ENCODE peak calls at places on chromosomes 6 and 20, in seven cellular contexts. N is mesenchymal stem cell, Q is mesendoderm, J is neuronal stem cell, G is IMR-90, U is H1, X is trophoblast cell. M is an unnamed sample.

GRCh38 chr20:62727584-62728027 is 19.0 kb downstream of the NTSR1 start:
- DNase-seq in N (no peak), Q (no peak), J (no peak), G (no peak), U (no peak), X (no peak), M (no peak)

GRCh38 chr6:151008425-151008824 is 142.9 kb downstream of the MTHFD1L start:
- DNase-seq in N (no peak), Q (no peak), J (no peak), G (no peak), U (no peak), X (no peak), M (no peak)

GRCh38 chr6:17289491-17290106 is 8.4 kb downstream of the RBM24 start:
- DNase-seq in N (no peak), Q (no peak), J (no peak), G (peak), U (no peak), X (peak), M (no peak)

GRCh38 chr20:62311832-62312661 is 9.2 kb downstream of the ADRM1 start:
- DNase-seq in N (no peak), Q (no peak), J (no peak), G (no peak), U (no peak), X (no peak), M (no peak)

GRCh38 chr20:37946946-37947345 is 44.0 kb downstream of the VSTM2L start:
- DNase-seq in N (no peak), Q (no peak), J (no peak), G (no peak), U (no peak), X (no peak), M (peak)

GRCh38 chr20:37395921-37396519 is 50.1 kb downstream of the SRC start:
- DNase-seq in N (peak), Q (peak), J (no peak), G (no peak), U (peak), X (no peak), M (peak)

GRCh38 chr6:112429226-112429625 is 82.1 kb downstream of the RFPL4B start:
- DNase-seq in N (peak), Q (peak), J (no peak), G (peak), U (peak), X (no peak), M (peak)

GRCh38 chr6:87257565-87257964 is 64.8 kb upstream of the SMIM8 start:
- DNase-seq in N (no peak), Q (no peak), J (no peak), G (no peak), U (no peak), X (no peak), M (peak)

GRCh38 chr6:90144396-90144795 is 152.2 kb downstream of the BACH2 start:
- DNase-seq in N (no peak), Q (no peak), J (no peak), G (no peak), U (no peak), X (no peak), M (no peak)

GRCh38 chr20:17735206-17735804 is 35.5 kb downstream of the BANF2 start:
- DNase-seq in N (peak), Q (peak), J (no peak), G (peak), U (no peak), X (peak), M (no peak)

GRCh38 chr6:130303436-130303835 is 62.4 kb upstream of the TMEM200A start:
- DNase-seq in N (no peak), Q (no peak), J (no peak), G (peak), U (no peak), X (no peak), M (no peak)

GRCh38 chr6:71028877-71029252 is 72.0 kb upstream of the B3GAT2 start:
- DNase-seq in N (no peak), Q (peak), J (no peak), G (no peak), U (no peak), X (no peak), M (no peak)

GRCh38 chr6:3690506-3690905 is 61.0 kb downstream of the PXDC1 start:
- DNase-seq in N (no peak), Q (no peak), J (no peak), G (no peak), U (no peak), X (no peak), M (no peak)

GRCh38 chr20:23697947-23698346 is 9.1 kb upstream of the CST4 start:
- DNase-seq in N (no peak), Q (no peak), J (no peak), G (no peak), U (no peak), X (no peak), M (no peak)

GRCh38 chr20:63183422-63184146 is 32.3 kb downstream of the YTHDF1 start:
- DNase-seq in N (peak), Q (peak), J (peak), G (no peak), U (no peak), X (peak), M (peak)

GRCh38 chr20:39038495-39038894 is 76.4 kb downstream of the DHX35 start:
- DNase-seq in N (no peak), Q (no peak), J (no peak), G (no peak), U (no peak), X (no peak), M (no peak)

GRCh38 chr6:158850807-158851115 is 31.6 kb upstream of the EZR start:
- DNase-seq in N (no peak), Q (peak), J (no peak), G (peak), U (no peak), X (no peak), M (no peak)

GRCh38 chr6:121620002-121620740 is 184.7 kb downstream of the GJA1 start:
- DNase-seq in N (no peak), Q (peak), J (no peak), G (no peak), U (no peak), X (no peak), M (peak)

GRCh38 chr6:13495818-13496217 is 8.4 kb upstream of the GFOD1 start:
- DNase-seq in N (no peak), Q (no peak), J (no peak), G (no peak), U (no peak), X (no peak), M (no peak)

GRCh38 chr6:106163446-106163965 is 77.4 kb downstream of the PRDM1 start:
- DNase-seq in N (peak), Q (peak), J (no peak), G (peak), U (no peak), X (no peak), M (peak)

GRCh38 chr20:54257090-54257816 is 49.4 kb downstream of the PFDN4 start:
- DNase-seq in N (no peak), Q (peak), J (no peak), G (peak), U (peak), X (peak), M (no peak)

GRCh38 chr6:72363844-72364740 is 257.8 kb upstream of the KCNQ5 start:
- DNase-seq in N (peak), Q (peak), J (no peak), G (peak), U (no peak), X (peak), M (no peak)

GRCh38 chr6:52509281-52510212 is 67.3 kb downstream of the TRAM2 start:
- DNase-seq in N (no peak), Q (no peak), J (no peak), G (no peak), U (no peak), X (peak), M (no peak)

GRCh38 chr20:59518881-59519706 is 85.2 kb upstream of the PHACTR3 start:
- DNase-seq in N (peak), Q (peak), J (peak), G (peak), U (no peak), X (peak), M (peak)

GRCh38 chr6:42141603-42142117 is 760 bp downstream of the C6orf132 start:
- DNase-seq in N (no peak), Q (peak), J (no peak), G (no peak), U (no peak), X (no peak), M (no peak)

GRCh38 chr6:134730013-134730412 is 219.9 kb downstream of the ALDH8A1 start:
- DNase-seq in N (no peak), Q (peak), J (no peak), G (no peak), U (peak), X (no peak), M (peak)

GRCh38 chr6:26537846-26538571 is at the start of gene HMGN4:
- DNase-seq in N (peak), Q (peak), J (peak), G (peak), U (no peak), X (peak), M (peak)

GRCh38 chr6:36682328-36683144 is 4.0 kb downstream of the CDKN1A start:
- DNase-seq in N (peak), Q (peak), J (no peak), G (no peak), U (no peak), X (peak), M (peak)

GRCh38 chr20:48750941-48751620 is 76.7 kb downstream of the PREX1 start:
- DNase-seq in N (no peak), Q (peak), J (peak), G (no peak), U (peak), X (no peak), M (peak)

GRCh38 chr6:18340781-18341551 is 46.2 kb upstream of the RNF144B start:
- DNase-seq in N (no peak), Q (no peak), J (no peak), G (no peak), U (no peak), X (no peak), M (no peak)

GRCh38 chr6:41697902-41698349 is 37.5 kb downstream of the TFEB start:
- DNase-seq in N (no peak), Q (no peak), J (no peak), G (peak), U (no peak), X (peak), M (no peak)

GRCh38 chr6:132780770-132781371 is 17.6 kb downstream of the SLC18B1 start:
- DNase-seq in N (peak), Q (peak), J (no peak), G (peak), U (no peak), X (no peak), M (no peak)

GRCh38 chr20:24584078-24584477 is 114.6 kb downstream of the SYNDIG1 start:
- DNase-seq in N (no peak), Q (no peak), J (no peak), G (no peak), U (no peak), X (no peak), M (no peak)

GRCh38 chr6:13924949-13925881 is at the start of gene RNF182:
- DNase-seq in N (peak), Q (peak), J (peak), G (no peak), U (no peak), X (no peak), M (no peak)

GRCh38 chr6:105952762-105953700 is 133.1 kb upstream of the PRDM1 start:
- DNase-seq in N (no peak), Q (peak), J (no peak), G (no peak), U (no peak), X (no peak), M (no peak)

GRCh38 chr6:124924333-124924759 is 37.9 kb upstream of the RNF217 start:
- DNase-seq in N (no peak), Q (no peak), J (no peak), G (peak), U (no peak), X (no peak), M (no peak)

GRCh38 chr6:131331873-131332759 is 196.8 kb downstream of the AKAP7 start:
- DNase-seq in N (no peak), Q (peak), J (no peak), G (no peak), U (no peak), X (peak), M (no peak)

GRCh38 chr6:131629656-131630055 is 1.6 kb upstream of the MED23 start:
- DNase-seq in N (no peak), Q (no peak), J (no peak), G (no peak), U (no peak), X (no peak), M (no peak)

GRCh38 chr6:16196958-16197576 is 41.3 kb upstream of the GMPR start:
- DNase-seq in N (no peak), Q (no peak), J (no peak), G (no peak), U (no peak), X (no peak), M (no peak)

GRCh38 chr6:114619621-114620020 is 276.8 kb upstream of the HS3ST5 start:
- DNase-seq in N (no peak), Q (no peak), J (no peak), G (peak), U (no peak), X (no peak), M (no peak)
- H3K4ac ChIP-seq in N (no peak), Q (no peak), J (no peak), G (no peak), U (no peak), X (no peak), M (no peak)

GRCh38 chr6:167970236-167970635 is 27.2 kb upstream of the KIF25 start:
- DNase-seq in N (no peak), Q (no peak), J (no peak), G (no peak), U (no peak), X (no peak), M (no peak)
- H3K4ac ChIP-seq in N (no peak), Q (no peak), J (no peak), G (no peak), U (no peak), X (no peak), M (no peak)

GRCh38 chr6:167161895-167162467 is 4.2 kb upstream of the GPR31 start:
- DNase-seq in N (no peak), Q (no peak), J (no peak), G (no peak), U (no peak), X (no peak), M (no peak)

GRCh38 chr6:167162591-167162990 is 4.8 kb upstream of the GPR31 start:
- DNase-seq in N (no peak), Q (peak), J (no peak), G (no peak), U (no peak), X (no peak), M (no peak)

GRCh38 chr6:167165887-167166471 is 8.2 kb upstream of the GPR31 start:
- DNase-seq in N (no peak), Q (no peak), J (no peak), G (no peak), U (no peak), X (no peak), M (no peak)

GRCh38 chr6:167157867-167158266 is at the start of gene GPR31:
- DNase-seq in N (no peak), Q (no peak), J (no peak), G (no peak), U (no peak), X (no peak), M (no peak)

GRCh38 chr6:167163476-167164011 is 5.8 kb upstream of the GPR31 start:
- DNase-seq in N (no peak), Q (peak), J (no peak), G (no peak), U (peak), X (no peak), M (peak)
- H3K4ac ChIP-seq in N (no peak), Q (no peak), J (no peak), G (no peak), U (no peak), X (no peak), M (no peak)

DNA sequence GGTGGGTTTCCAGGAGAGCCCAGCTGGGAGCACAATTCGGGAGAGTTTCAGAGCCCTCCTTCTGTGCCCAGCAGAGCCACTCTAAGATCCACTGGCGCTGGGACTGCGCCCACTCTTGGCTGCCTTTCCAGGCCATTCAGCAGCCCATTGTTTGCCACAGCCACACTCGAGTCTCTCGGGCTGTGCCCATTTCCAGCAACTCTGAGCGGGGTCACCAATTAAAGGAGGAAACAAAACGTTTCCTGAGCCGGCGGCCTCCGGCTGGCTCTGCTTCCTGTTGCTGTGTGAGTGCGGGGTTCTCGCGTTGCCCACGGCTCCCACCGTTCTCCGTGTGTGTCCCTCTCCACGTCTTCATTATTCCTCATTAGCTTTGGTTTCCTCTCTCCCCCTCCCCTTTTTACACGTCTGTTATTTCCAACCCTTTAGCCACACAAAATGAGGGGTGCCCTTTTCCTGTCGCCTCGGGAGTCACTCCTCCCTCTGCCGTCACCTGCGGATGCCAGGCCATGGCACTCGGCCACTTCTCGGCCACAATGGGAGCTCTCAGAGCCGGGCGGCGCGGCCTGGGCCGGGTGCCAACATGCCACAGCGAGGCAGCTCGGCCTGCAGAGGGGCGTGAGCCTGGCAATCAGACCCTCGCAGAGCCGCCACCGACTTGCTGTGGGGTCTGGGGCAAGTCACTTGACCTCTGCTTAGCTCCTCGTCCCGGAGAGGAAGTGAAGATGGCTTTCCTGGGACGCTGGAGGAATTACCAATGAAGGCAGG is 94.3 kb upstream of the NKX2-2 start:
- DNase-seq in N (no peak), Q (no peak), J (no peak), G (no peak), U (no peak), X (no peak), M (no peak)
- H3K4ac ChIP-seq in N (no peak), Q (no peak), J (no peak), G (no peak), U (no peak), X (no peak), M (no peak)

GRCh38 chr6:114537977-114538376 is 195.2 kb upstream of the HS3ST5 start:
- DNase-seq in N (no peak), Q (no peak), J (no peak), G (no peak), U (no peak), X (no peak), M (no peak)

GRCh38 chr6:114534813-114535212 is 192.0 kb upstream of the HS3ST5 start:
- DNase-seq in N (no peak), Q (peak), J (no peak), G (no peak), U (no peak), X (no peak), M (no peak)
- H3K4ac ChIP-seq in N (no peak), Q (no peak), J (no peak), G (no peak), U (no peak), X (no peak), M (no peak)

GRCh38 chr20:49889245-49889942 is 25.9 kb downstream of the SPATA2 start:
- DNase-seq in N (no peak), Q (no peak), J (no peak), G (no peak), U (no peak), X (no peak), M (no peak)
- H3K4ac ChIP-seq in N (no peak), Q (no peak), J (no peak), G (no peak), U (no peak), X (no peak), M (no peak)

M was measured in H9.